ENCODE peak calls at places on chromosomes 11 and 22, in eight cellular contexts. W is lower leg skin, G is uterus, T is adrenal gland, J is tibial nerve, Y is A549, A is GM12892, Q is heart left ventricle. L is an unnamed sample.

GRCh38 chr11:78567209-78567608 is 7.5 kb downstream of the NARS2 start:
- DNase-seq in J (no peak), Q (no peak), T (no peak), W (no peak), A (no peak), Y (no peak), G (no peak), L (no peak)

GRCh38 chr22:38258895-38259294 is 13.9 kb downstream of the TMEM184B start:
- DNase-seq in Y (no peak), W (no peak), A (no peak), T (peak), G (peak), J (no peak), Q (peak), L (no peak)

GRCh38 chr11:130872961-130873360 is 43.3 kb downstream of the SNX19 start:
- DNase-seq in G (peak), J (no peak), T (peak), Y (no peak), Q (no peak), A (no peak), W (no peak), L (no peak)

GRCh38 chr11:65856689-65857499 is 1.1 kb downstream of the CFL1 start:
- DNase-seq in J (peak), Y (no peak), G (peak), T (peak), W (peak), Q (peak), A (peak), L (peak)

GRCh38 chr11:103407641-103408040 is 298.4 kb downstream of the DYNC2H1 start:
- DNase-seq in T (no peak), A (no peak), Y (no peak), J (no peak), Q (no peak), G (no peak), W (no peak), L (no peak)

GRCh38 chr11:46930089-46930488 is 6.5 kb upstream of the CSTPP1 start:
- DNase-seq in T (no peak), Q (no peak), Y (peak), W (no peak), A (no peak), G (no peak), J (no peak), L (no peak)

GRCh38 chr22:31228425-31228824 is 16.3 kb downstream of the LIMK2 start:
- DNase-seq in W (no peak), Q (no peak), J (no peak), G (no peak), A (no peak), Y (no peak), T (no peak), L (no peak)

GRCh38 chr22:39960791-39961746 is 872 bp downstream of the TMA7B start:
- DNase-seq in G (no peak), W (no peak), T (no peak), Q (no peak), A (peak), J (no peak), Y (no peak), L (peak)

GRCh38 chr22:38655532-38656255 is 498 bp downstream of the FAM227A start:
- DNase-seq in A (no peak), G (peak), W (no peak), Y (no peak), T (no peak), Q (no peak), J (no peak), L (no peak)

GRCh38 chr11:133901999-133902398 is 54.8 kb downstream of the IGSF9B start:
- DNase-seq in A (no peak), Q (no peak), J (no peak), T (no peak), G (no peak), W (no peak), Y (no peak), L (no peak)

GRCh38 chr11:13152736-13153541 is 124.7 kb upstream of the BMAL1 start:
- DNase-seq in A (no peak), G (no peak), J (no peak), Y (peak), T (no peak), Q (no peak), W (no peak), L (no peak)

GRCh38 chr11:7532395-7532794 is 18.6 kb downstream of the PPFIBP2 start:
- DNase-seq in W (no peak), Q (no peak), G (no peak), T (no peak), J (no peak), A (no peak), Y (no peak), L (no peak)

GRCh38 chr22:20131593-20131855 is at the start of gene ZDHHC8:
- DNase-seq in A (peak), W (no peak), Y (no peak), J (no peak), T (no peak), Q (no peak), G (no peak), L (no peak)

GRCh38 chr22:17972385-17973181 is 51.8 kb downstream of the MICAL3 start:
- DNase-seq in W (no peak), J (no peak), A (no peak), G (no peak), Y (peak), T (peak), Q (no peak), L (peak)

GRCh38 chr11:612201-612960 is 3.4 kb downstream of the IRF7 start:
- DNase-seq in Y (peak), A (no peak), J (no peak), W (no peak), Q (no peak), G (no peak), T (no peak), L (no peak)

GRCh38 chr11:12606597-12606996 is 67.6 kb upstream of the TEAD1 start:
- DNase-seq in Q (no peak), G (no peak), A (no peak), T (no peak), J (no peak), Y (no peak), W (no peak), L (no peak)

GRCh38 chr11:76288166-76288978 is 82.1 kb upstream of the WNT11 start:
- DNase-seq in Y (no peak), T (no peak), W (no peak), J (no peak), Q (no peak), A (no peak), G (no peak), L (no peak)

GRCh38 chr11:17224727-17225126 is 16.9 kb upstream of the PIK3C2A start:
- DNase-seq in A (no peak), T (no peak), G (no peak), J (no peak), Y (no peak), W (no peak), Q (no peak), L (no peak)

GRCh38 chr11:76752321-76753175 is 30.6 kb upstream of the TSKU start:
- DNase-seq in Y (no peak), A (no peak), W (peak), G (peak), J (peak), T (peak), Q (peak), L (peak)

GRCh38 chr11:19774817-19775600 is 62.4 kb downstream of the NAV2 start:
- DNase-seq in G (no peak), J (no peak), W (no peak), Q (no peak), T (no peak), Y (no peak), A (no peak), L (no peak)

GRCh38 chr22:20777420-20778177 is 3.7 kb downstream of the SERPIND1 start:
- DNase-seq in G (peak), J (no peak), T (peak), A (no peak), Y (peak), Q (peak), W (peak), L (peak)

GRCh38 chr11:46504817-46505613 is 88.8 kb downstream of the AMBRA1 start:
- DNase-seq in Q (no peak), T (no peak), J (no peak), G (no peak), Y (no peak), W (no peak), A (no peak), L (no peak)

GRCh38 chr22:44621401-44622146 is 80.4 kb upstream of the PRR5 start:
- DNase-seq in T (no peak), G (no peak), W (no peak), Y (no peak), A (no peak), Q (no peak), J (no peak), L (no peak)

DNA sequence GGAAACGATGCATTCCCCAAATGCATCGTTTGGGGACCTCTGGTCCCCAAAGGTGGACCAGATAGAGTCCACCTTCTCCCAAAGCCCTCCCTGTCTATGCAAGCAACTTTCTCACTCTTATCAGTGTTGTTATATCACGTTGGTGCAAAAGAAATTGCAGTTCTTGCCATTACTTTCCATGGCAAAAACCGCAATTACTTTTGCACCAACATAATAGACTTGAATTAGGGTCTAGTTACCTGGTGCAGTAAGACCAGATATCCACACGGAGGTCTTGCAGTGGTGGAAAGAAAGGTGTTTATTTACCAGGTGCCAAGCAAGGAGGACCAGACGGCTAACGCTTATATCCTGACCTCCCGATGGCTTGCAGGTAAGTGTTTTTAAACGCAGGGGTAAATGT is 129.0 kb downstream of the MIAT start:
- DNase-seq in Q (no peak), Y (no peak), T (no peak), G (no peak), A (no peak), W (no peak), J (no peak), L (no peak)
- TF ChIP-seq POLR2A in Q (no peak), Y (no peak), T (no peak), G (no peak), A (no peak), W (no peak), J (no peak), L (no peak)

GRCh38 chr11:69296890-69297224 is 2.9 kb downstream of the MYEOV start:
- DNase-seq in W (no peak), J (no peak), Q (peak), A (no peak), T (no peak), G (no peak), Y (no peak), L (no peak)
- TF ChIP-seq POLR2A in W (no peak), J (no peak), Q (no peak), A (no peak), T (no peak), G (no peak), Y (no peak), L (no peak)

GRCh38 chr22:36386351-36386899 is 1.3 kb downstream of the MYH9 start:
- DNase-seq in J (no peak), W (peak), G (no peak), T (peak), A (peak), Y (no peak), Q (peak), L (no peak)
- TF ChIP-seq POLR2A in J (no peak), W (no peak), G (no peak), T (peak), A (no peak), Y (no peak), Q (no peak), L (no peak)

DNA sequence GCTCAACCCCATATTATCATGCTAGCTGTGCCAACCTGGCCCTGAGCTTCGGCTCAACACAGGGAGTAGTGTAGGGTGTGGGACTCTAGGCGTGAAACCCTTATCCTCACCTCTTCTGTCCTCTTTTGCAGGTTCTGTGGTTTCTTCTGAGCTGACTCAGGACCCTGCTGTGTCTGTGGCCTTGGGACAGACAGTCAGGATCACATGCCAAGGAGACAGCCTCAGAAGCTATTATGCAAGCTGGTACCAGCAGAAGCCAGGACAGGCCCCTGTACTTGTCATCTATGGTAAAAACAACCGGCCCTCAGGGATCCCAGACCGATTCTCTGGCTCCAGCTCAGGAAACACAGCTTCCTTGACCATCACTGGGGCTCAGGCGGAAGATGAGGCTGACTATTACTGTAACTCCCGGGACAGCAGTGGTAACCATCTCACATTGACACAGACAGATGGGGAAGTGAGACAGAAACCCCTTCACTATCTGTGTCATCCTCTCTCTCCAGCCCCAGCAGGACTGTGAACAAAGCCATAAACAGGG is 76.4 kb downstream of the GGTLC2 start:
- DNase-seq in T (peak), Y (no peak), Q (no peak), A (peak), W (no peak), J (no peak), G (no peak), L (no peak)
- TF ChIP-seq POLR2A in T (no peak), Y (no peak), Q (no peak), A (peak), W (no peak), J (no peak), G (no peak), L (no peak)

DNA sequence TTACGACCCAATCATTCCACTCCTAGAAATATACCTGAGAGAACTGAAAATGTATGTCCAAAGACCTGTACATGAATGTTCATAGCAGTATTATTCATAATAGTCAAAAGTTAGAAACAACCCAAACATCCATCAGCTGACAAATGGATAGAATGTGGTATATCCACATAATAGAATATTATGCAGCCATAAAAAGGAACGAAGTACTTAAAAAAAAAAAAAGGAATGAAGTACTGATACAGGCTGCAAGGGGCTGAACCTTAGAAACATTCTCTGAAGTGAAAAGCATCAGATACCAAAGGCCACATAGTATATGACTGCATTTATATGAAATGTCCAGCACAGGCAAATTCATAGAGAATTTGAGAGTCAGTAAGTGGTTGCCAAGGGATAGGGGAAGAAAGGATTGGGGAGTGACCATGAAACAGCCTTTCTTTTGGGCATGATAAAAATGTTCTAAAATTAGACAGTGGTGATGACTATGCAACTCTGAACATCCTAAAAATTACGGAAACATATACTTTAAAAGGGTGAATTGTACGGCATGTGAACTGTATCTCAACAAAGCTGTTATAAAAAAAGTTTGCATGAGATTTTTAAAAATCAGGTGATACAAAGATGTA is 1.8 kb downstream of the TPST2 start:
- DNase-seq in A (no peak), G (no peak), Q (no peak), T (no peak), W (no peak), J (no peak), Y (no peak), L (no peak)
- TF ChIP-seq POLR2A in A (no peak), G (no peak), Q (no peak), T (no peak), W (no peak), J (no peak), Y (no peak), L (no peak)

DNA sequence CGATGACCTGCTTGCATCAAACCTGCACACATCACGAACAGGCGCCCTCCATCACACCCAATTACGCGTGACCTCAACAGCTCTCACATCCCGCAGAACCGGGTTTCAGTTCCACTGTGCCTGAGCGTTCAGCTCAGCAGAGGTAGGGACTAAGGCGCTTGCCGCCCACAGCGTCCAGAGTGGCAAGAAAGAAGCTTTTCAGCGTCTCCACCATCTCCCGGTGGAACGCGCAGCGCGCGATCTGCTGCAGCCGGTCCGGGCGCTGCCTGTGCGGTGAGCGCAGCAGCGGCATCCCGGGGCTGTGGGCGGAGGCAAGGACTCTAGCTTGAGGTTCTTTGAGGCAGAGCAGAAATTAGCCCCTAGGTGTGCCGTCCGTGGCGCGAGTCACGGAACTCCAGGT is 1.5 kb upstream of the CALCA start:
- DNase-seq in G (no peak), W (no peak), A (no peak), J (no peak), Q (no peak), Y (no peak), T (no peak), L (no peak)
- TF ChIP-seq POLR2A in G (no peak), W (no peak), A (no peak), J (no peak), Q (no peak), Y (no peak), T (no peak), L (no peak)